ENCODE peak calls at places on chromosomes 16 and 17, in ten cellular contexts. One of them, this sample, is unnamed.

GRCh38 chr17:13704333-13704732 is 102.6 kb upstream of the HS3ST3A1 start:
- DNase-seq in foreskin fibroblast: peak; percentile 67
- DNase-seq in lung: no peak
- DNase-seq in right cardiac atrium: no peak
- DNase-seq in adipocyte: peak; percentile 51
- DNase-seq in astrocyte of the spinal cord: peak; percentile 69
- DNase-seq in kidney epithelial cell: no peak
- DNase-seq in cardiac fibroblast: no peak
- DNase-seq in fibroblast of pulmonary artery: peak; percentile 38
- DNase-seq in mucosa of descending colon: no peak
- DNase-seq in this sample: peak; percentile 52

GRCh38 chr17:66508896-66509843 is 206.8 kb downstream of the PRKCA start:
- DNase-seq in foreskin fibroblast: peak; percentile 61
- DNase-seq in lung: peak; percentile 64
- DNase-seq in right cardiac atrium: no peak
- DNase-seq in adipocyte: peak; percentile 54
- DNase-seq in astrocyte of the spinal cord: peak; percentile 82
- DNase-seq in kidney epithelial cell: peak; percentile 81
- DNase-seq in cardiac fibroblast: peak; percentile 77
- DNase-seq in fibroblast of pulmonary artery: peak; percentile 77
- DNase-seq in mucosa of descending colon: peak; percentile 90
- DNase-seq in this sample: peak; percentile 84

GRCh38 chr17:58280480-58281217 is at the start of gene MPO:
- DNase-seq in foreskin fibroblast: no peak
- DNase-seq in lung: no peak
- DNase-seq in right cardiac atrium: no peak
- DNase-seq in adipocyte: no peak
- DNase-seq in astrocyte of the spinal cord: no peak
- DNase-seq in kidney epithelial cell: no peak
- DNase-seq in cardiac fibroblast: no peak
- DNase-seq in fibroblast of pulmonary artery: no peak
- DNase-seq in mucosa of descending colon: no peak
- DNase-seq in this sample: no peak

GRCh38 chr17:3695129-3695722 is 729 bp downstream of the P2RX5 start:
- DNase-seq in foreskin fibroblast: no peak
- DNase-seq in lung: no peak
- DNase-seq in right cardiac atrium: peak; percentile 63
- DNase-seq in adipocyte: no peak
- DNase-seq in astrocyte of the spinal cord: no peak
- DNase-seq in kidney epithelial cell: no peak
- DNase-seq in cardiac fibroblast: no peak
- DNase-seq in fibroblast of pulmonary artery: no peak
- DNase-seq in mucosa of descending colon: no peak
- DNase-seq in this sample: no peak

GRCh38 chr16:81720973-81721907 is 57.9 kb upstream of the PLCG2 start:
- DNase-seq in foreskin fibroblast: no peak
- DNase-seq in lung: no peak
- DNase-seq in right cardiac atrium: no peak
- DNase-seq in adipocyte: no peak
- DNase-seq in astrocyte of the spinal cord: no peak
- DNase-seq in kidney epithelial cell: no peak
- DNase-seq in cardiac fibroblast: no peak
- DNase-seq in fibroblast of pulmonary artery: peak; percentile 34
- DNase-seq in mucosa of descending colon: no peak
- DNase-seq in this sample: no peak

GRCh38 chr17:77735341-77736206 is 222.9 kb upstream of the TNRC6C start:
- DNase-seq in foreskin fibroblast: no peak
- DNase-seq in lung: peak; percentile 76
- DNase-seq in right cardiac atrium: peak; percentile 88
- DNase-seq in adipocyte: peak; percentile 63
- DNase-seq in astrocyte of the spinal cord: no peak
- DNase-seq in kidney epithelial cell: no peak
- DNase-seq in cardiac fibroblast: peak; percentile 58
- DNase-seq in fibroblast of pulmonary artery: peak; percentile 8
- DNase-seq in mucosa of descending colon: no peak
- DNase-seq in this sample: no peak

GRCh38 chr17:29566473-29567361 is at the start of gene ABHD15:
- DNase-seq in foreskin fibroblast: peak; percentile 80
- DNase-seq in lung: peak; percentile 71
- DNase-seq in right cardiac atrium: peak; percentile 89
- DNase-seq in adipocyte: peak; percentile 93
- DNase-seq in astrocyte of the spinal cord: peak; percentile 62
- DNase-seq in kidney epithelial cell: no peak
- DNase-seq in cardiac fibroblast: peak; percentile 79
- DNase-seq in fibroblast of pulmonary artery: peak; percentile 63
- DNase-seq in mucosa of descending colon: peak; percentile 79
- DNase-seq in this sample: no peak

GRCh38 chr17:79989106-79989835 is 46.4 kb downstream of the TBC1D16 start:
- DNase-seq in foreskin fibroblast: no peak
- DNase-seq in lung: no peak
- DNase-seq in right cardiac atrium: peak; percentile 33
- DNase-seq in adipocyte: no peak
- DNase-seq in astrocyte of the spinal cord: no peak
- DNase-seq in kidney epithelial cell: no peak
- DNase-seq in cardiac fibroblast: no peak
- DNase-seq in fibroblast of pulmonary artery: no peak
- DNase-seq in mucosa of descending colon: no peak
- DNase-seq in this sample: no peak

GRCh38 chr16:28992496-28992895 is 7.6 kb downstream of the LAT start:
- DNase-seq in foreskin fibroblast: no peak
- DNase-seq in lung: no peak
- DNase-seq in right cardiac atrium: no peak
- DNase-seq in adipocyte: no peak
- DNase-seq in astrocyte of the spinal cord: no peak
- DNase-seq in kidney epithelial cell: no peak
- DNase-seq in cardiac fibroblast: no peak
- DNase-seq in fibroblast of pulmonary artery: no peak
- DNase-seq in mucosa of descending colon: no peak
- DNase-seq in this sample: no peak

GRCh38 chr17:35214192-35214591 is 20.0 kb upstream of the SLC35G3 start:
- DNase-seq in foreskin fibroblast: no peak
- DNase-seq in lung: no peak
- DNase-seq in right cardiac atrium: no peak
- DNase-seq in adipocyte: no peak
- DNase-seq in astrocyte of the spinal cord: no peak
- DNase-seq in kidney epithelial cell: no peak
- DNase-seq in cardiac fibroblast: no peak
- DNase-seq in fibroblast of pulmonary artery: no peak
- DNase-seq in mucosa of descending colon: peak; percentile 19
- DNase-seq in this sample: no peak

GRCh38 chr16:13077816-13078215 is 176.4 kb downstream of the SHISA9 start:
- DNase-seq in foreskin fibroblast: no peak
- DNase-seq in lung: no peak
- DNase-seq in right cardiac atrium: no peak
- DNase-seq in adipocyte: no peak
- DNase-seq in astrocyte of the spinal cord: no peak
- DNase-seq in kidney epithelial cell: no peak
- DNase-seq in cardiac fibroblast: no peak
- DNase-seq in fibroblast of pulmonary artery: no peak
- DNase-seq in mucosa of descending colon: no peak
- DNase-seq in this sample: no peak

DNA sequence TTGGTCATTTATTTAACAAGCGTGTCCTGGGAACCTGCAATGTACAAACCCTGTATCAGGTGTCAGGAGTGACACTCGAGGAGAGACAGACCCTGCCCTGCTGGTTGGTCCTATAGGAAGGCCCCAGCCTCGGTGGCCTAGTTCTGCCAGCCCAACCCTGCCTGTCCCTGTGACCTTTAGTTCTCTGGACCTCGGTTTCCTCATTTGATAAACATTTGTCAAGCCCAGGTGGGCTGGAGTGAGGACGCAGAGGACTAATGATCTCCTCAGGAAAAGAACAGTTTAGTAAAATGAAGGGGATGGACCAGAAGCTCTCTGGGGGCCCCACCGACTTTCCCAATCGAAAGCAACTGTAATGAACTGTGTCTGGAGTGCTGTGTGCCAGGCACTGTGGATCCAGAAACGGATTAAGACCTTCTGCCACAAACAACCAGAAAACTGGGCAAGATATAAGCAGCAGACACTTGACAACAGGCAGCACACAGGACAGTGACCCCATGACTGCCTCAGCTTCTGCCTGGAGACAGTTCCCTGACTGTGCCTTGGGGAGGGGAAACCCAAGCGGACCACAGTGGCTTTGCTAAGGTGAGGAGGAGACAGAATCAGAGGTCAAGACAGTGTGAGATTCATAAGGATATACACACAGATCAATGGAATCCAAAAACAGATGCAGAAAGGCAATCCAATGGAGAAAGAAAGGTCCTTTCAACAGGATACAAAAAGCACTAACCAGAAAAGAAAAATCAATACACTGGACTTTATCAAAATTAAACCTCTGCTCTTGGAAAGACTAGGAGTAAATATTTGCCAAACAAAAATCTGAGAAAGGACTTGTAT is 8.8 kb downstream of the PRCD start:
- DNase-seq in foreskin fibroblast: no peak
- DNase-seq in lung: no peak
- DNase-seq in right cardiac atrium: no peak
- DNase-seq in adipocyte: no peak
- DNase-seq in astrocyte of the spinal cord: no peak
- DNase-seq in kidney epithelial cell: no peak
- DNase-seq in cardiac fibroblast: no peak
- DNase-seq in fibroblast of pulmonary artery: no peak
- DNase-seq in mucosa of descending colon: no peak
- DNase-seq in this sample: no peak
- H3K4me3 ChIP-seq in foreskin fibroblast: no peak overlapping the region
- H3K4me3 ChIP-seq in lung: no peak overlapping the region
- H3K4me3 ChIP-seq in right cardiac atrium: no peak overlapping the region
- H3K4me3 ChIP-seq in adipocyte: no peak overlapping the region
- H3K4me3 ChIP-seq in astrocyte of the spinal cord: no peak overlapping the region
- H3K4me3 ChIP-seq in kidney epithelial cell: no peak overlapping the region
- H3K4me3 ChIP-seq in cardiac fibroblast: no peak overlapping the region
- H3K4me3 ChIP-seq in fibroblast of pulmonary artery: no peak overlapping the region
- H3K4me3 ChIP-seq in mucosa of descending colon: no peak overlapping the region
- H3K4me3 ChIP-seq in this sample: no peak overlapping the region

DNA sequence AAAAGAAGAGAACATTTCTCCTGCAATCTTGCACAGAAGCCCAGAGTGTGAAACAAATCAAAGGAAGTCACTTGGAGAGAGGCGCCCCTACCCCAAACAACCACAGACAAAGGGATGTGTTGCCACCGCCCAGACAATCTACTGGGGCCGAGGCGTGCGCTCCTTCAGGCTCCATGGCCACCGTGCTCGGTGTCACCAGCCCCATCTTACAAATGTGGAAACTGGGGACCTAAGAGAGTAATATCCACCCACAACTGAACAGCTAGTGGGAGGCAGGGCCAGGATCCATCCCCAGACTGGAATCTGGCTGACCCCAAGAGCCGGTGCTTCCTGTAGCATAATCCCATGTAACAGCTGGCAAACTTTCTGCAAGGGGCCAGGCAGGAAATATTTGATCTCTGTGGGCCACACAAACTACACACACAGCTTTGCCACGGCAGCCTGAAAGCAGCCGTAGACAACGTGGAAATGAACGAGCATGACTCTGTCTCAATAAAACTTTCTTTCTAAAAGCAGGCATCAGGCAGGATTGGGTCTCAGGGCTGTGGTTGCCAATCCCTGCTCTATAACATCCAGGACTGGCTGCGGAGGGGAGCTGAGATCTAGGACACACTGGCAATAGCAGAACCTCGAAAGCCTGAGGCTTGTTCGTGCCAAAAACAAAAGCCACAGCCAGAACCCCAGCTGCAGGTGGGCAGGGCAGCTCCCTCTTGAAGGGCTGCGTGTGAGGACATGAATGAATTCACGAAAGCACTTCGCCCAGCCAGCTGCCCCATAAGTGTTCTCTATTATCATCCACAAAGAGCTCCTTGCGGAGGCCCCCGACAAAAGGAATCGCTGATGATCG is 26.6 kb upstream of the GINS2 start:
- DNase-seq in foreskin fibroblast: no peak
- DNase-seq in lung: no peak
- DNase-seq in right cardiac atrium: no peak
- DNase-seq in adipocyte: peak; percentile 18
- DNase-seq in astrocyte of the spinal cord: no peak
- DNase-seq in kidney epithelial cell: no peak
- DNase-seq in cardiac fibroblast: peak; percentile 70
- DNase-seq in fibroblast of pulmonary artery: peak; percentile 40
- DNase-seq in mucosa of descending colon: no peak
- DNase-seq in this sample: peak; percentile 28
- H3K4me3 ChIP-seq in foreskin fibroblast: no peak overlapping the region
- H3K4me3 ChIP-seq in lung: no peak overlapping the region
- H3K4me3 ChIP-seq in right cardiac atrium: no peak overlapping the region
- H3K4me3 ChIP-seq in adipocyte: no peak overlapping the region
- H3K4me3 ChIP-seq in astrocyte of the spinal cord: no peak overlapping the region
- H3K4me3 ChIP-seq in kidney epithelial cell: no peak overlapping the region
- H3K4me3 ChIP-seq in cardiac fibroblast: no peak overlapping the region
- H3K4me3 ChIP-seq in fibroblast of pulmonary artery: no peak overlapping the region
- H3K4me3 ChIP-seq in mucosa of descending colon: no peak overlapping the region
- H3K4me3 ChIP-seq in this sample: peak overlapping the region; percentile 11

GRCh38 chr17:40615295-40615988 is 32.2 kb downstream of the SMARCE1 start:
- DNase-seq in foreskin fibroblast: peak; percentile 20
- DNase-seq in lung: peak; percentile 46
- DNase-seq in right cardiac atrium: peak; percentile 79
- DNase-seq in adipocyte: no peak
- DNase-seq in astrocyte of the spinal cord: peak; percentile 34
- DNase-seq in kidney epithelial cell: peak; percentile 18
- DNase-seq in cardiac fibroblast: peak; percentile 56
- DNase-seq in fibroblast of pulmonary artery: peak; percentile 59
- DNase-seq in mucosa of descending colon: peak; percentile 56
- DNase-seq in this sample: peak; percentile 4
- H3K4me3 ChIP-seq in foreskin fibroblast: no peak overlapping the region
- H3K4me3 ChIP-seq in lung: no peak overlapping the region
- H3K4me3 ChIP-seq in right cardiac atrium: no peak overlapping the region
- H3K4me3 ChIP-seq in adipocyte: no peak overlapping the region
- H3K4me3 ChIP-seq in astrocyte of the spinal cord: no peak overlapping the region
- H3K4me3 ChIP-seq in kidney epithelial cell: no peak overlapping the region
- H3K4me3 ChIP-seq in cardiac fibroblast: no peak overlapping the region
- H3K4me3 ChIP-seq in fibroblast of pulmonary artery: no peak overlapping the region
- H3K4me3 ChIP-seq in mucosa of descending colon: no peak overlapping the region
- H3K4me3 ChIP-seq in this sample: no peak overlapping the region

GRCh38 chr16:70399326-70399725 is 39.6 kb downstream of the ST3GAL2 start:
- DNase-seq in foreskin fibroblast: no peak
- DNase-seq in lung: no peak
- DNase-seq in right cardiac atrium: no peak
- DNase-seq in adipocyte: no peak
- DNase-seq in astrocyte of the spinal cord: no peak
- DNase-seq in kidney epithelial cell: no peak
- DNase-seq in cardiac fibroblast: no peak
- DNase-seq in fibroblast of pulmonary artery: no peak
- DNase-seq in mucosa of descending colon: no peak
- DNase-seq in this sample: no peak

GRCh38 chr16:70399951-70400350 is 38.9 kb downstream of the ST3GAL2 start:
- DNase-seq in foreskin fibroblast: no peak
- DNase-seq in lung: no peak
- DNase-seq in right cardiac atrium: no peak
- DNase-seq in adipocyte: no peak
- DNase-seq in astrocyte of the spinal cord: no peak
- DNase-seq in kidney epithelial cell: no peak
- DNase-seq in cardiac fibroblast: no peak
- DNase-seq in fibroblast of pulmonary artery: no peak
- DNase-seq in mucosa of descending colon: no peak
- DNase-seq in this sample: no peak

GRCh38 chr16:70398177-70398743 is 40.6 kb downstream of the ST3GAL2 start:
- DNase-seq in foreskin fibroblast: no peak
- DNase-seq in lung: no peak
- DNase-seq in right cardiac atrium: no peak
- DNase-seq in adipocyte: no peak
- DNase-seq in astrocyte of the spinal cord: no peak
- DNase-seq in kidney epithelial cell: no peak
- DNase-seq in cardiac fibroblast: no peak
- DNase-seq in fibroblast of pulmonary artery: no peak
- DNase-seq in mucosa of descending colon: no peak
- DNase-seq in this sample: no peak

GRCh38 chr16:70407811-70408274 is 31.1 kb downstream of the ST3GAL2 start:
- DNase-seq in foreskin fibroblast: no peak
- DNase-seq in lung: no peak
- DNase-seq in right cardiac atrium: no peak
- DNase-seq in adipocyte: no peak
- DNase-seq in astrocyte of the spinal cord: no peak
- DNase-seq in kidney epithelial cell: no peak
- DNase-seq in cardiac fibroblast: no peak
- DNase-seq in fibroblast of pulmonary artery: no peak
- DNase-seq in mucosa of descending colon: no peak
- DNase-seq in this sample: no peak

GRCh38 chr16:70402916-70403659 is 35.8 kb downstream of the ST3GAL2 start:
- DNase-seq in foreskin fibroblast: peak; percentile 26
- DNase-seq in lung: no peak
- DNase-seq in right cardiac atrium: no peak
- DNase-seq in adipocyte: peak; percentile 82
- DNase-seq in astrocyte of the spinal cord: no peak
- DNase-seq in kidney epithelial cell: no peak
- DNase-seq in cardiac fibroblast: peak; percentile 50
- DNase-seq in fibroblast of pulmonary artery: peak; percentile 72
- DNase-seq in mucosa of descending colon: no peak
- DNase-seq in this sample: peak; percentile 35
- H3K4me3 ChIP-seq in foreskin fibroblast: no peak overlapping the region
- H3K4me3 ChIP-seq in lung: no peak overlapping the region
- H3K4me3 ChIP-seq in right cardiac atrium: no peak overlapping the region
- H3K4me3 ChIP-seq in adipocyte: no peak overlapping the region
- H3K4me3 ChIP-seq in astrocyte of the spinal cord: no peak overlapping the region
- H3K4me3 ChIP-seq in kidney epithelial cell: no peak overlapping the region
- H3K4me3 ChIP-seq in cardiac fibroblast: no peak overlapping the region
- H3K4me3 ChIP-seq in fibroblast of pulmonary artery: no peak overlapping the region
- H3K4me3 ChIP-seq in mucosa of descending colon: no peak overlapping the region
- H3K4me3 ChIP-seq in this sample: no peak overlapping the region